ENCODE peak calls at places on chromosomes 12 and 14, in five cellular contexts. One of them, this sample, is unnamed.

GRCh38 chr14:62015945-62016344 is 253.7 kb downstream of the SNAPC1 start:
- DNase-seq in body of pancreas: no peak
- DNase-seq in ovary: no peak
- DNase-seq in BJ: no peak
- DNase-seq in aorta: no peak
- DNase-seq in this sample: no peak

GRCh38 chr12:123139926-123140674 is 10.8 kb downstream of the PITPNM2 start:
- DNase-seq in body of pancreas: no peak
- DNase-seq in ovary: peak; percentile 69
- DNase-seq in aorta: peak; percentile 53
- DNase-seq in BJ: no peak
- DNase-seq in this sample: no peak

GRCh38 chr12:6534914-6535696 is 788 bp downstream of the GAPDH start:
- DNase-seq in BJ: no peak
- DNase-seq in aorta: peak; percentile 88
- DNase-seq in ovary: peak; percentile 74
- DNase-seq in body of pancreas: peak; percentile 79
- DNase-seq in this sample: peak; percentile 73

GRCh38 chr14:68922886-68923285 is 56.2 kb downstream of the ACTN1 start:
- DNase-seq in BJ: no peak
- DNase-seq in body of pancreas: no peak
- DNase-seq in ovary: no peak
- DNase-seq in aorta: no peak
- DNase-seq in this sample: no peak

GRCh38 chr14:71478542-71478941 is 453.7 kb upstream of the RGS6 start:
- DNase-seq in body of pancreas: no peak
- DNase-seq in aorta: no peak
- DNase-seq in ovary: no peak
- DNase-seq in BJ: no peak
- DNase-seq in this sample: no peak

GRCh38 chr12:95231190-95231589 is 13.6 kb downstream of the VEZT start:
- DNase-seq in ovary: no peak
- DNase-seq in BJ: no peak
- DNase-seq in aorta: no peak
- DNase-seq in body of pancreas: no peak
- DNase-seq in this sample: no peak

GRCh38 chr14:38404100-38404541 is 148.2 kb upstream of the CLEC14A start:
- DNase-seq in BJ: peak; percentile 86
- DNase-seq in ovary: no peak
- DNase-seq in body of pancreas: no peak
- DNase-seq in aorta: no peak
- DNase-seq in this sample: no peak

GRCh38 chr12:84822541-84822940 is 90.1 kb downstream of the SLC6A15 start:
- DNase-seq in aorta: no peak
- DNase-seq in BJ: peak; percentile 42
- DNase-seq in ovary: no peak
- DNase-seq in body of pancreas: no peak
- DNase-seq in this sample: no peak

GRCh38 chr14:77599894-77600293 is 16.5 kb downstream of the SPTLC2 start:
- DNase-seq in BJ: no peak
- DNase-seq in ovary: no peak
- DNase-seq in body of pancreas: no peak
- DNase-seq in aorta: no peak
- DNase-seq in this sample: no peak

GRCh38 chr12:54132979-54133378 is 55.8 kb downstream of the SMUG1 start:
- DNase-seq in body of pancreas: no peak
- DNase-seq in aorta: no peak
- DNase-seq in ovary: no peak
- DNase-seq in BJ: no peak
- DNase-seq in this sample: no peak

GRCh38 chr12:120639771-120640721 is at the start of gene CABP1:
- DNase-seq in BJ: no peak
- DNase-seq in aorta: no peak
- DNase-seq in body of pancreas: peak; percentile 39
- DNase-seq in ovary: no peak
- DNase-seq in this sample: no peak

DNA sequence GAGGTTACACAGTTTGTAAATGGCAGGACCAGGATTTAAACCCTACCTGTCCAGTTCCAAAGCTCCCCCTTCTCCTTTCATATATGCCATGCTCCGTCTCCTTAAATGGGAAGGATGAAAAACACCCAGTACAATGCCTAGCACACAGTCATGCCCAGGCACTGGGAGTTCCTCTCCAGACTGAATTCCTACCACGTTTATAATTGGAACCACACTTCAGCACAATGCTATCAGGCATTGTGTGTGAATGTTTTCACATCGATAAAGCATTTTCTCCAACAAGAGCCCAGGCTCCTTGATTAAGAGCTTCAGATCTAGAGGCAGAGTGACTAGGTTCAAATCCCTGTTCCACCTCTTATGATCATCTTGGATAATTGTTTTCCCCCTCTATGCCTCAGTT is 2.7 kb upstream of the NUAK1 start:
- DNase-seq in aorta: no peak
- DNase-seq in ovary: no peak
- DNase-seq in BJ: no peak
- DNase-seq in body of pancreas: no peak
- DNase-seq in this sample: no peak
- H3K4me3 ChIP-seq in aorta: no peak overlapping the region
- H3K4me3 ChIP-seq in ovary: no peak overlapping the region
- H3K4me3 ChIP-seq in BJ: no peak overlapping the region
- H3K4me3 ChIP-seq in body of pancreas: no peak overlapping the region
- H3K4me3 ChIP-seq in this sample: no peak overlapping the region

GRCh38 chr14:87883750-87884149 is 109.2 kb downstream of the GALC start:
- DNase-seq in ovary: no peak
- DNase-seq in aorta: no peak
- DNase-seq in BJ: no peak
- DNase-seq in body of pancreas: no peak
- DNase-seq in this sample: no peak
- H3K4me3 ChIP-seq in ovary: no peak overlapping the region
- H3K4me3 ChIP-seq in aorta: no peak overlapping the region
- H3K4me3 ChIP-seq in BJ: no peak overlapping the region
- H3K4me3 ChIP-seq in body of pancreas: no peak overlapping the region
- H3K4me3 ChIP-seq in this sample: no peak overlapping the region

GRCh38 chr12:11171145-11171952 is at the start of gene SMIM10L1:
- DNase-seq in ovary: peak; percentile 93
- DNase-seq in body of pancreas: peak; percentile 93
- DNase-seq in aorta: peak; percentile 96
- DNase-seq in BJ: peak; percentile 71
- DNase-seq in this sample: peak; percentile 95

GRCh38 chr12:11166300-11166699 is 4.7 kb upstream of the SMIM10L1 start:
- DNase-seq in body of pancreas: no peak
- DNase-seq in BJ: no peak
- DNase-seq in ovary: no peak
- DNase-seq in aorta: no peak
- DNase-seq in this sample: no peak

GRCh38 chr12:11170810-11171144 is 217 bp upstream of the SMIM10L1 start:
- DNase-seq in body of pancreas: no peak
- DNase-seq in aorta: no peak
- DNase-seq in BJ: no peak
- DNase-seq in ovary: no peak
- DNase-seq in this sample: no peak

GRCh38 chr12:11174022-11174421 is 3.0 kb downstream of the SMIM10L1 start:
- DNase-seq in body of pancreas: no peak
- DNase-seq in BJ: no peak
- DNase-seq in ovary: no peak
- DNase-seq in aorta: no peak
- DNase-seq in this sample: no peak

DNA sequence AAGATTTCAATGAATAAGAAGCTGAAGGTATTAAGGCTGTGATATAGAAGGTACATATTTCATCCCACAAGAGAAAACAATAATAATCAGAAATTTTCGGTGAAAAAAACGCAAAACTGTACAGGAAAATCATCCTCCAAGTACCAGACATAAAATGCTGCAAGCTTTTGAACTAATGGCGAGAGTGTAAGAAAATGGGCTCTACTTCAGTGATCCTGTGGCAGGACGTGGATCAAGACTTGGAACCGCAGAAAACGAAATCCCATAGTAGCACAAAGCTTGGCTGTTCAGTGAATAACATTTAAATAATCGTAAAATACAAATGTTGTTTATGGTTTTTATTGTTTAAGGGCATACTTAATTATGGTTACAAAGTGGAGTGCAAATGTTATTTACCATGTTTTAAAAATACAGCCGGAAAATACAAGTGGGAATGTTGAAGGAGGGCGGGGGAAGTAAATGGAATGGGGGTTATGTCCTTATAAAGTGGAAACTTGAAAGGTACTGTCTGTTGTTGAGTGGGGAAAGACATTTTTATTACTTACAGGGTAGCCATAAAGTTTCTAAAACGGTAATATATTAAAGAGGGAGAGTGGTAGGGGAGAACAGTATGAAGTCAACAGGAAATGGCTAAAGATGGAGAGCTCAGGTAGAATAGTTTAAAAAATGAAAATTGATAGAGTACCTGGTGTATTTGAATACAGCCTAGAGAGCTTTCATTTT is 1.1 kb downstream of the SMIM10L1 start:
- DNase-seq in body of pancreas: no peak
- DNase-seq in aorta: no peak
- DNase-seq in ovary: no peak
- DNase-seq in BJ: peak; percentile 4
- DNase-seq in this sample: no peak
- H3K4me3 ChIP-seq in body of pancreas: peak overlapping the region; percentile 87
- H3K4me3 ChIP-seq in aorta: peak overlapping the region; percentile 41
- H3K4me3 ChIP-seq in ovary: peak overlapping the region; percentile 98
- H3K4me3 ChIP-seq in BJ: peak overlapping the region; percentile 81
- H3K4me3 ChIP-seq in this sample: peak overlapping the region; percentile 96

DNA sequence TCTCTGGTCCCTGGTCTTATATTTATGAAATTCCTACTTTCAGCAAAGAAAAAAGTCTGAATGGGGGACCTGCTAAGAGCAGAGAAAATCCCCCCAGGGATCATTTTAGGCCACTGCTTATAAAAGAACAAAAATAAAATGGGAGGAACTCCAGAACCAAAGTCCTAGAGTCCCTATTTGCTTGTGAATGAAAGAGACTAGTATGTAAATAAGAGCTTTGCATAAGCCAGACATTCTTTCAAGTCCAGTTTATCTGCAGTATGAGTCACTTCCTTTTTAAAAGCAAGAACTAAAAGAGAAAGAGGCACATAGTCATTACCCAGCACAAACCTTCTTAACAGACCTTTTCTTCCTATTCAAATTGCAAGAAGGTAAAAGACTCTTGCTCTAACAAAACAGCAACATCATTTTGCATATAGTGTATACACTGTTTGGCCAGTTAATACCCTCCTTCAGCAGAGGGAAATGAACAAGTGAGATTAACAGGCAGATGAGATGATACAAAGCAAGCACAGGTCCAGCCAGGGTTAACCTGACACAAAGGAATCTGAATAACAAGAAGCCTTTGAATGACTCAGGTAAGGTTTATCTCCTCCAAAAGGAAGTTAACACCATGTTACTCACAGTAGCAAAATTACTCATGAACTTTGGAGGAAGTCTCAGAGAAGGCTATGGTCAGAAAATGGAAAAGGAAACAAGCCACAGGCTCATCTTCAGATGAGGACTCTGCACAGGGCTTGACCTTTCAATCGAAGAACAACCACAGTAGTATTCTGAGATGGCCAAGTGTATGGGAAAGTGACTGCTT is 87.3 kb downstream of the PHLDA1 start:
- DNase-seq in ovary: no peak
- DNase-seq in aorta: no peak
- DNase-seq in body of pancreas: no peak
- DNase-seq in BJ: peak; percentile 84
- DNase-seq in this sample: no peak
- H3K4me3 ChIP-seq in ovary: no peak overlapping the region
- H3K4me3 ChIP-seq in aorta: no peak overlapping the region
- H3K4me3 ChIP-seq in body of pancreas: no peak overlapping the region
- H3K4me3 ChIP-seq in BJ: no peak overlapping the region
- H3K4me3 ChIP-seq in this sample: no peak overlapping the region